ENCODE peak calls at places on chromosome 6, in nine cellular contexts. F is iris pigment epithelial cell; N is posterior cingulate gyrus; B is pulmonary artery endothelial cell; D is HEK293T; V is AG09319; X is GM23248; H is stimulated activated CD4-positive, alpha-beta T cell treated with anti-CD3 and anti-CD28 coated beads, TNF-alpha, amount 100 ng/mL, for 48 hours; A is HL-60. Q is an unnamed sample.
A peak's percentile ranks its signal among the peaks of the same experiment; 100 is the strongest.

GRCh38 chr6:21402368-21402767 is 191.2 kb upstream of the SOX4 start:
- DNase-seq in A (no peak), X (peak; percentile 83), B (no peak), H (no peak), D (no peak), F (peak; percentile 83), V (no peak), N (no peak), Q (no peak)

GRCh38 chr6:45959534-45960195 is 56.0 kb downstream of the CLIC5 start:
- DNase-seq in B (no peak), N (no peak), H (no peak), A (no peak), F (peak; percentile 63), X (peak; percentile 39), D (no peak), V (no peak), Q (peak; percentile 80)

GRCh38 chr6:4180653-4181255 is 45.4 kb upstream of the ECI2 start:
- DNase-seq in B (peak; percentile 13), D (peak; percentile 43), A (no peak), V (no peak), H (no peak), F (peak; percentile 83), N (no peak), X (peak; percentile 46), Q (no peak)

GRCh38 chr6:20600831-20601230 is 66.6 kb downstream of the CDKAL1 start:
- DNase-seq in B (no peak), H (no peak), A (no peak), D (no peak), V (no peak), N (no peak), F (no peak), X (no peak), Q (no peak)

GRCh38 chr6:110689275-110689935 is 125.9 kb downstream of the CDK19 start:
- DNase-seq in V (no peak), A (no peak), D (no peak), N (no peak), X (no peak), B (no peak), H (no peak), F (no peak), Q (no peak)

GRCh38 chr6:10350720-10351119 is 64.2 kb downstream of the TFAP2A start:
- DNase-seq in D (no peak), A (no peak), H (no peak), F (no peak), V (no peak), X (no peak), N (no peak), B (no peak), Q (no peak)

GRCh38 chr6:31738048-31738979 is 1.5 kb upstream of the MSH5 start:
- DNase-seq in X (peak; percentile 87), V (no peak), F (peak; percentile 94), D (no peak), B (peak; percentile 84), N (no peak), A (peak; percentile 94), H (no peak), Q (peak; percentile 87)

GRCh38 chr6:158795516-158795915 is 23.7 kb downstream of the EZR start:
- DNase-seq in A (no peak), F (no peak), B (no peak), D (no peak), X (no peak), V (no peak), H (no peak), N (no peak), Q (no peak)

GRCh38 chr6:143556529-143556928 is 45.0 kb upstream of the FUCA2 start:
- DNase-seq in A (no peak), F (peak; percentile 71), V (no peak), D (no peak), H (no peak), B (no peak), X (peak; percentile 90), N (no peak), Q (peak; percentile 62)

GRCh38 chr6:40789143-40789764 is 202.1 kb upstream of the LRFN2 start:
- DNase-seq in F (no peak), D (no peak), B (peak; percentile 20), X (no peak), V (no peak), N (peak; percentile 87), H (no peak), A (no peak), Q (no peak)

GRCh38 chr6:74851598-74851997 is 354.3 kb downstream of the COL12A1 start:
- DNase-seq in F (peak; percentile 81), D (no peak), V (peak; percentile 62), B (no peak), N (no peak), H (no peak), X (peak; percentile 65), A (no peak), Q (no peak)

Q was measured in NCI-H226.